ENCODE peak calls at places on chromosomes 5 and 9, in nine cellular contexts. O is Panc1, P is IMR-90, U is HCT116, A is esophagus squamous epithelium, Y is cardiac fibroblast, K is ascending aorta, G is lower leg skin, Z is brain microvascular endothelial cell. J is an unnamed sample.

GRCh38 chr5:39257554-39257953 is 38.2 kb upstream of the FYB1 start:
- DNase-seq in O (no peak), P (no peak), U (no peak), A (no peak), Y (no peak), K (no peak), G (no peak), Z (no peak), J (no peak)

GRCh38 chr5:95725937-95726810 is 5.0 kb upstream of the RHOBTB3 start:
- DNase-seq in O (no peak), P (peak; percentile 74), U (no peak), A (no peak), Y (peak; percentile 65), K (no peak), G (no peak), Z (no peak), J (no peak)

GRCh38 chr5:146088098-146088497 is 17.3 kb downstream of the PLAC8L1 start:
- DNase-seq in O (no peak), P (no peak), U (no peak), A (no peak), Y (no peak), K (no peak), G (no peak), Z (no peak), J (no peak)

GRCh38 chr9:14992025-14992424 is 81.8 kb upstream of the FREM1 start:
- DNase-seq in O (no peak), P (no peak), U (no peak), A (no peak), Y (no peak), K (no peak), G (no peak), Z (no peak), J (peak; percentile 6)

GRCh38 chr9:116596646-116597045 is 90.5 kb upstream of the TRIM32 start:
- DNase-seq in O (no peak), P (no peak), U (no peak), A (no peak), Y (peak; percentile 29), K (no peak), G (no peak), Z (no peak), J (no peak)

GRCh38 chr9:133613396-133613795 is 4.2 kb upstream of the FAM163B start:
- DNase-seq in O (no peak), P (no peak), U (no peak), A (no peak), Y (no peak), K (no peak), G (no peak), Z (no peak), J (no peak)

GRCh38 chr9:134858051-134858841 is 22.4 kb upstream of the FCN2 start:
- DNase-seq in O (no peak), P (peak; percentile 38), U (no peak), A (no peak), Y (peak; percentile 34), K (peak; percentile 57), G (no peak), Z (no peak), J (peak; percentile 39)

GRCh38 chr5:142145106-142145900 is 36.7 kb downstream of the NDFIP1 start:
- DNase-seq in O (peak; percentile 43), P (peak; percentile 68), U (peak; percentile 45), A (no peak), Y (peak; percentile 89), K (peak; percentile 77), G (peak; percentile 62), Z (peak; percentile 74), J (peak; percentile 36)

GRCh38 chr5:178301641-178302040 is 69.0 kb upstream of the PHYKPL start:
- DNase-seq in O (no peak), P (no peak), U (no peak), A (no peak), Y (no peak), K (no peak), G (no peak), Z (no peak), J (no peak)

GRCh38 chr9:87816041-87816440 is 66.6 kb upstream of the SPATA31E1 start:
- DNase-seq in O (no peak), P (peak; percentile 4), U (no peak), A (no peak), Y (peak; percentile 43), K (no peak), G (no peak), Z (no peak), J (peak; percentile 10)

GRCh38 chr5:34494111-34494755 is 161.9 kb upstream of the RAI14 start:
- DNase-seq in O (no peak), P (peak; percentile 87), U (no peak), A (no peak), Y (peak; percentile 78), K (no peak), G (no peak), Z (peak; percentile 67), J (peak; percentile 93)

GRCh38 chr5:17817946-17818345 is 183.7 kb downstream of the TAF11L14 start:
- DNase-seq in O (no peak), P (peak; percentile 18), U (no peak), A (no peak), Y (no peak), K (no peak), G (no peak), Z (no peak), J (no peak)

GRCh38 chr5:167565555-167565954 is 725.9 kb upstream of the WWC1 start:
- DNase-seq in O (no peak), P (peak; percentile 20), U (no peak), A (no peak), Y (peak; percentile 37), K (no peak), G (no peak), Z (peak; percentile 11), J (no peak)

GRCh38 chr5:57538341-57538955 is 55.8 kb upstream of the ACTBL2 start:
- DNase-seq in O (no peak), P (peak; percentile 79), U (no peak), A (no peak), Y (peak; percentile 93), K (no peak), G (peak; percentile 17), Z (peak; percentile 79), J (peak; percentile 72)
- H3K4me3 ChIP-seq in O (no peak overlapping the region), P (no peak overlapping the region), U (no peak overlapping the region), A (no peak overlapping the region), Y (no peak overlapping the region), K (no peak overlapping the region), G (no peak overlapping the region), Z (no peak overlapping the region), J (no peak overlapping the region)

GRCh38 chr5:23820764-23821471 is 313.5 kb downstream of the PRDM9 start:
- DNase-seq in O (no peak), P (peak; percentile 1), U (no peak), A (no peak), Y (peak; percentile 45), K (no peak), G (peak; percentile 31), Z (peak; percentile 3), J (no peak)
- TF ChIP-seq CTCF in O (peak; percentile 65), P (peak; percentile 12), U (no peak), A (no peak), Y (peak; percentile 23), K (no peak), G (no peak), Z (peak; percentile 25), J (peak; percentile 4)

GRCh38 chr5:5192681-5193080 is 52.6 kb downstream of the ADAMTS16 start:
- DNase-seq in O (no peak), P (no peak), U (no peak), A (no peak), Y (no peak), K (no peak), G (no peak), Z (no peak), J (no peak)
- H3K4me3 ChIP-seq in O (no peak overlapping the region), P (no peak overlapping the region), U (no peak overlapping the region), A (no peak overlapping the region), Y (no peak overlapping the region), K (no peak overlapping the region), G (no peak overlapping the region), Z (no peak overlapping the region), J (no peak overlapping the region)

GRCh38 chr5:79236364-79236969 is 536 bp downstream of the JMY start:
- DNase-seq in O (no peak), P (peak; percentile 20), U (no peak), A (no peak), Y (no peak), K (peak; percentile 65), G (no peak), Z (no peak), J (no peak)

GRCh38 chr5:79235222-79235577 is 731 bp upstream of the JMY start:
- DNase-seq in O (no peak), P (peak; percentile 40), U (no peak), A (no peak), Y (peak; percentile 46), K (no peak), G (no peak), Z (no peak), J (no peak)

GRCh38 chr5:79236970-79237734 is 1.2 kb downstream of the JMY start:
- DNase-seq in O (no peak), P (peak; percentile 45), U (no peak), A (no peak), Y (peak; percentile 50), K (no peak), G (peak; percentile 26), Z (peak; percentile 16), J (peak; percentile 64)

GRCh38 chr5:79237735-79238560 is 2.0 kb downstream of the JMY start:
- DNase-seq in O (no peak), P (no peak), U (no peak), A (no peak), Y (no peak), K (no peak), G (no peak), Z (no peak), J (no peak)

GRCh38 chr5:79235578-79236363 is at the start of gene JMY:
- DNase-seq in O (no peak), P (peak; percentile 85), U (peak; percentile 55), A (peak; percentile 31), Y (peak; percentile 79), K (peak; percentile 90), G (peak; percentile 85), Z (peak; percentile 72), J (peak; percentile 94)
- TF ChIP-seq CTCF in O (no peak), P (peak; percentile 36), U (no peak), A (no peak), Y (no peak), K (peak; percentile 8), G (no peak), Z (no peak), J (no peak)

GRCh38 chr9:98047002-98047401 is 9.5 kb upstream of the NANS start:
- DNase-seq in O (no peak), P (no peak), U (no peak), A (no peak), Y (no peak), K (no peak), G (no peak), Z (no peak), J (no peak)
- H3K4me3 ChIP-seq in O (no peak overlapping the region), P (no peak overlapping the region), U (peak overlapping the region; percentile 76), A (no peak overlapping the region), Y (no peak overlapping the region), K (no peak overlapping the region), G (no peak overlapping the region), Z (no peak overlapping the region), J (no peak overlapping the region)

GRCh38 chr9:32384364-32385134 is at the start of gene ACO1:
- DNase-seq in O (no peak), P (peak; percentile 82), U (peak; percentile 56), A (peak; percentile 25), Y (peak; percentile 83), K (peak; percentile 94), G (peak; percentile 74), Z (peak; percentile 62), J (peak; percentile 96)
- TF ChIP-seq CTCF in O (peak; percentile 45), P (no peak), U (no peak), A (no peak), Y (no peak), K (no peak), G (no peak), Z (no peak), J (no peak)